ENCODE peak calls at places on chromosomes 12 and 14, in seven cellular contexts. K is ovary; V is fibroblast of mammary gland; I is posterior cingulate gyrus; F is NCI-H1105; N is left ventricle myocardium inferior; A is stimulated activated CD8-positive, alpha-beta memory T cell treated with anti-CD3 and anti-CD28 coated beads, Interleukin-15, amount 100 ng/mL, for 24 hours. H is an unnamed sample.

GRCh38 chr12:71216725-71217579 is 59.2 kb upstream of the TSPAN8 start:
- DNase-seq in I (peak; percentile 36), K (no peak), N (no peak), F (peak; percentile 49), V (peak; percentile 43), A (no peak), H (peak; percentile 5)

GRCh38 chr14:23447634-23448353 is 12.3 kb upstream of the MYH7 start:
- DNase-seq in F (no peak), N (no peak), I (no peak), V (no peak), A (no peak), K (no peak), H (no peak)

GRCh38 chr12:124517260-124518050 is 50.0 kb downstream of the NCOR2 start:
- DNase-seq in I (peak; percentile 68), A (no peak), N (peak; percentile 81), F (peak; percentile 97), K (peak; percentile 57), V (no peak), H (no peak)

GRCh38 chr12:1882405-1882804 is 36.0 kb downstream of the CACNA2D4 start:
- DNase-seq in I (no peak), K (no peak), N (no peak), A (no peak), V (no peak), F (no peak), H (no peak)

GRCh38 chr14:50452285-50452684 is 55.6 kb upstream of the CDKL1 start:
- DNase-seq in K (no peak), I (no peak), V (peak; percentile 31), A (no peak), F (peak; percentile 88), N (no peak), H (no peak)

GRCh38 chr12:109147954-109148353 is 31.6 kb downstream of the ACACB start:
- DNase-seq in N (no peak), A (no peak), V (peak; percentile 81), I (no peak), K (peak; percentile 53), F (no peak), H (no peak)

GRCh38 chr14:50772361-50772760 is 58.6 kb downstream of the NIN start:
- DNase-seq in I (no peak), K (no peak), V (peak; percentile 97), N (no peak), F (no peak), A (no peak), H (no peak)

GRCh38 chr12:19752712-19753111 is 313.4 kb downstream of the AEBP2 start:
- DNase-seq in F (no peak), A (no peak), I (no peak), N (no peak), V (peak; percentile 51), K (no peak), H (no peak)

GRCh38 chr12:110545812-110546211 is 37.3 kb downstream of the PPTC7 start:
- DNase-seq in N (no peak), A (no peak), F (no peak), K (no peak), I (no peak), V (peak; percentile 35), H (no peak)

GRCh38 chr12:75878382-75878720 is 153.2 kb downstream of the PHLDA1 start:
- DNase-seq in I (no peak), V (peak; percentile 77), K (peak; percentile 11), A (no peak), F (no peak), N (no peak), H (no peak)

GRCh38 chr12:48001426-48002178 is 2.7 kb downstream of the COL2A1 start:
- DNase-seq in V (peak; percentile 26), F (peak; percentile 22), A (no peak), I (no peak), N (peak; percentile 60), K (no peak), H (peak; percentile 74)

GRCh38 chr12:115313929-115314328 is 630.0 kb upstream of the TBX3 start:
- DNase-seq in A (no peak), I (no peak), K (no peak), V (peak; percentile 89), F (no peak), N (no peak), H (no peak)

GRCh38 chr14:87868920-87869319 is 124.1 kb downstream of the GALC start:
- DNase-seq in F (no peak), K (no peak), V (no peak), N (no peak), A (no peak), I (no peak), H (no peak)

GRCh38 chr12:6324936-6325750 is 14.7 kb downstream of the PLEKHG6 start:
- DNase-seq in F (no peak), I (no peak), N (no peak), K (no peak), V (no peak), A (no peak), H (no peak)

GRCh38 chr12:103928736-103929050 is 1.5 kb upstream of the HSP90B1 start:
- DNase-seq in I (peak; percentile 5), V (no peak), F (no peak), K (no peak), A (no peak), N (peak; percentile 24), H (no peak)

GRCh38 chr14:34029921-34030334 is 79.1 kb upstream of the EGLN3 start:
- DNase-seq in V (peak; percentile 97), A (no peak), F (no peak), I (no peak), N (peak; percentile 69), K (peak; percentile 24), H (no peak)

GRCh38 chr12:119989619-119990381 is 764 bp downstream of the BICDL1 start:
- DNase-seq in K (peak; percentile 68), I (peak; percentile 41), A (no peak), F (peak; percentile 13), V (peak; percentile 57), N (peak; percentile 84), H (peak; percentile 84)

GRCh38 chr14:101199028-101199770 is 295.7 kb upstream of the RTL1 start:
- DNase-seq in I (no peak), K (peak; percentile 2), V (no peak), N (no peak), F (no peak), A (no peak), H (no peak)

GRCh38 chr12:104467346-104467837 is 10.6 kb downstream of the CHST11 start:
- DNase-seq in F (no peak), V (no peak), A (no peak), K (no peak), I (no peak), N (no peak), H (no peak)

GRCh38 chr12:98751580-98752115 is 106.6 kb downstream of the APAF1 start:
- DNase-seq in K (no peak), F (no peak), I (no peak), N (no peak), A (no peak), V (no peak), H (no peak)

GRCh38 chr12:113359133-113359938 is 949 bp downstream of the PLBD2 start:
- DNase-seq in K (peak; percentile 65), F (no peak), N (peak; percentile 70), A (no peak), V (peak; percentile 64), I (peak; percentile 80), H (no peak)

GRCh38 chr14:104390941-104391901 is 188.3 kb upstream of the C14orf180 start:
- DNase-seq in V (no peak), N (peak; percentile 13), I (no peak), K (peak; percentile 4), F (no peak), A (no peak), H (no peak)

GRCh38 chr12:57590892-57591566 is at the start of gene PIP4K2C:
- DNase-seq in N (peak; percentile 81), V (peak; percentile 15), F (peak; percentile 76), K (peak; percentile 80), I (peak; percentile 81), A (peak; percentile 56), H (peak; percentile 63)

GRCh38 chr12:91413591-91413990 is 231.0 kb upstream of the DCN start:
- DNase-seq in K (no peak), I (no peak), A (no peak), V (peak; percentile 55), N (no peak), F (no peak), H (no peak)

GRCh38 chr12:105423237-105423636 is 92.7 kb downstream of the C12orf75 start:
- DNase-seq in V (no peak), N (no peak), A (no peak), I (no peak), K (no peak), F (no peak), H (no peak)

GRCh38 chr14:83638725-83639124 is 1891.2 kb upstream of the FLRT2 start:
- DNase-seq in K (no peak), I (no peak), V (no peak), F (no peak), A (no peak), N (no peak), H (no peak)

GRCh38 chr12:24537241-24537860 is 411.6 kb downstream of the BCAT1 start:
- DNase-seq in N (no peak), I (no peak), K (no peak), F (no peak), V (no peak), A (no peak), H (no peak)

GRCh38 chr12:132904718-132905328 is 17.4 kb upstream of the CHFR start:
- DNase-seq in K (peak; percentile 86), F (no peak), N (peak; percentile 83), V (peak; percentile 57), A (peak; percentile 91), I (peak; percentile 73), H (peak; percentile 30)

GRCh38 chr12:45343269-45344051 is 127.6 kb downstream of the ANO6 start:
- DNase-seq in I (no peak), A (no peak), V (peak; percentile 64), N (peak; percentile 32), F (no peak), K (no peak), H (no peak)

GRCh38 chr12:1922075-1922709 is 3.7 kb upstream of the CACNA2D4 start:
- DNase-seq in K (peak; percentile 4), F (no peak), A (no peak), N (no peak), V (no peak), I (no peak), H (no peak)

GRCh38 chr12:87982208-87982607 is 47.0 kb downstream of the C12orf50 start:
- DNase-seq in N (no peak), I (no peak), A (no peak), K (no peak), V (peak; percentile 59), F (no peak), H (no peak)

GRCh38 chr14:92578511-92578910 is 64.9 kb downstream of the RIN3 start:
- DNase-seq in I (no peak), N (no peak), A (no peak), K (no peak), F (no peak), V (peak; percentile 72), H (no peak)

GRCh38 chr12:3042394-3042793 is 34.8 kb upstream of the TSPAN9 start:
- DNase-seq in K (no peak), A (no peak), N (peak; percentile 67), V (no peak), I (no peak), F (peak; percentile 75), H (no peak)

GRCh38 chr12:124281309-124281708 is 13.6 kb upstream of the RFLNA start:
- DNase-seq in A (no peak), I (no peak), V (no peak), K (no peak), F (no peak), N (no peak), H (no peak)

GRCh38 chr14:101791919-101792572 is 30.5 kb downstream of the PPP2R5C start:
- DNase-seq in I (no peak), A (no peak), F (no peak), K (no peak), V (peak; percentile 81), N (no peak), H (no peak)

GRCh38 chr12:99915251-99916082 is 69.3 kb downstream of the ANKS1B start:
- DNase-seq in I (no peak), N (no peak), V (peak; percentile 80), A (no peak), K (no peak), F (no peak), H (no peak)

GRCh38 chr14:73238262-73238852 is 1.1 kb downstream of the PAPLN start:
- DNase-seq in A (no peak), K (no peak), N (no peak), V (peak; percentile 82), F (peak; percentile 3), I (no peak), H (no peak)